ENCODE peak calls at places on chromosome 11, in four cellular contexts. I, M, N and F are unnamed samples.

GRCh38 chr11:13140873-13141655 is 131.9 kb downstream of the RASSF10 start:
- DNase-seq in I (peak), M (peak), N (no peak), F (peak)

GRCh38 chr11:121741954-121742361 is 289.2 kb upstream of the SORL1-AS1 start:
- DNase-seq in I (peak), M (peak), N (no peak), F (peak)

GRCh38 chr11:34313099-34313517 is 44.7 kb downstream of the ABTB2 start:
- DNase-seq in I (no peak), M (no peak), N (no peak), F (no peak)

GRCh38 chr11:134460044-134460371 is 48.0 kb upstream of the B3GAT1 start:
- DNase-seq in I (no peak), M (no peak), N (no peak), F (no peak)

GRCh38 chr11:17734418-17734911 is at the start of gene KCNC1:
- DNase-seq in I (peak), M (peak), N (no peak), F (peak)

GRCh38 chr11:132844956-132845355 is 687.3 kb downstream of the OPCML start:
- DNase-seq in I (peak), M (peak), N (no peak), F (peak)

GRCh38 chr11:134712228-134713145 is 300.4 kb upstream of the B3GAT1 start:
- DNase-seq in I (no peak), M (no peak), N (no peak), F (no peak)

GRCh38 chr11:130128626-130129025 is 31.0 kb upstream of the ST14 start:
- DNase-seq in I (no peak), M (no peak), N (no peak), F (no peak)

GRCh38 chr11:72652871-72653615 is 21.2 kb downstream of the PDE2A start:
- DNase-seq in I (no peak), M (no peak), N (no peak), F (no peak)

GRCh38 chr11:15497366-15497765 is 382.6 kb downstream of the INSC start:
- DNase-seq in I (no peak), M (no peak), N (no peak), F (no peak)

GRCh38 chr11:67996622-67997459 is 7.1 kb downstream of the UNC93B1 start:
- DNase-seq in I (peak), M (no peak), N (no peak), F (no peak)

GRCh38 chr11:64534950-64535349 is 56.1 kb upstream of the SLC22A12 start:
- DNase-seq in I (no peak), M (no peak), N (no peak), F (no peak)

GRCh38 chr11:96978751-96979150 is 588.9 kb downstream of the JRKL start:
- DNase-seq in I (no peak), M (no peak), N (no peak), F (no peak)

GRCh38 chr11:18540207-18541009 is 13.7 kb upstream of the TSG101 start:
- DNase-seq in I (peak), M (peak), N (no peak), F (peak)

GRCh38 chr11:58963551-58964075 is 24.3 kb downstream of the GLYATL1 start:
- DNase-seq in I (peak), M (peak), N (peak), F (peak)

GRCh38 chr11:32056445-32056844 is 34.4 kb upstream of the RCN1 start:
- DNase-seq in I (peak), M (no peak), N (no peak), F (peak)

GRCh38 chr11:3992964-3993363 is 101.6 kb upstream of the RRM1 start:
- DNase-seq in I (no peak), M (no peak), N (no peak), F (no peak)

GRCh38 chr11:82653752-82654151 is 79.9 kb downstream of the FAM181B start:
- DNase-seq in I (no peak), M (no peak), N (no peak), F (no peak)

GRCh38 chr11:79438631-79439429 is 2.0 kb downstream of the TENM4 start:
- DNase-seq in I (no peak), M (peak), N (no peak), F (peak)

GRCh38 chr11:15927866-15928217 is 428.5 kb downstream of the SOX6 start:
- DNase-seq in I (no peak), M (no peak), N (no peak), F (no peak)

GRCh38 chr11:110134120-110134519 is 40.9 kb downstream of the ZC3H12C start:
- DNase-seq in I (no peak), M (no peak), N (no peak), F (peak)

GRCh38 chr11:93849751-93850584 is 450 bp downstream of the VSTM5 start:
- DNase-seq in I (peak), M (no peak), N (no peak), F (peak)

GRCh38 chr11:20854214-20854613 is 184.8 kb downstream of the NELL1 start:
- DNase-seq in I (no peak), M (no peak), N (no peak), F (no peak)

GRCh38 chr11:10459029-10459970 is 4.2 kb downstream of the AMPD3 start:
- DNase-seq in I (no peak), M (no peak), N (no peak), F (no peak)

GRCh38 chr11:99244613-99245012 is 223.9 kb downstream of the CNTN5 start:
- DNase-seq in I (no peak), M (peak), N (no peak), F (peak)

GRCh38 chr11:122663764-122664163 is 8.2 kb downstream of the UBASH3B start:
- DNase-seq in I (peak), M (no peak), N (no peak), F (peak)

GRCh38 chr11:92751594-92751993 is 217.9 kb upstream of the MTNR1B start:
- DNase-seq in I (no peak), M (no peak), N (no peak), F (no peak)

GRCh38 chr11:108609681-108610080 is 16.1 kb upstream of the EXPH5 start:
- DNase-seq in I (peak), M (peak), N (peak), F (peak)

GRCh38 chr11:73245461-73245860 is 26.7 kb upstream of the P2RY6 start:
- DNase-seq in I (no peak), M (no peak), N (no peak), F (no peak)

GRCh38 chr11:114478768-114479167 is 39.5 kb downstream of the REXO2 start:
- DNase-seq in I (peak), M (no peak), N (no peak), F (peak)

GRCh38 chr11:35579557-35580396 is 38.5 kb upstream of the FJX1 start:
- DNase-seq in I (peak), M (peak), N (peak), F (peak)

GRCh38 chr11:62804310-62805043 is 763 bp downstream of the NXF1 start:
- DNase-seq in I (peak), M (peak), N (no peak), F (peak)

GRCh38 chr11:99452076-99452475 is 431.3 kb downstream of the CNTN5 start:
- DNase-seq in I (no peak), M (no peak), N (no peak), F (no peak)

GRCh38 chr11:69969890-69970784 is 108.0 kb upstream of the ANO1 start:
- DNase-seq in I (no peak), M (no peak), N (no peak), F (no peak)

GRCh38 chr11:11472096-11472495 is 119.0 kb upstream of the CSNK2A3 start:
- DNase-seq in I (no peak), M (no peak), N (no peak), F (no peak)
- TF ChIP-seq CTCF in I (no peak), M (no peak), N (no peak), F (no peak)

DNA sequence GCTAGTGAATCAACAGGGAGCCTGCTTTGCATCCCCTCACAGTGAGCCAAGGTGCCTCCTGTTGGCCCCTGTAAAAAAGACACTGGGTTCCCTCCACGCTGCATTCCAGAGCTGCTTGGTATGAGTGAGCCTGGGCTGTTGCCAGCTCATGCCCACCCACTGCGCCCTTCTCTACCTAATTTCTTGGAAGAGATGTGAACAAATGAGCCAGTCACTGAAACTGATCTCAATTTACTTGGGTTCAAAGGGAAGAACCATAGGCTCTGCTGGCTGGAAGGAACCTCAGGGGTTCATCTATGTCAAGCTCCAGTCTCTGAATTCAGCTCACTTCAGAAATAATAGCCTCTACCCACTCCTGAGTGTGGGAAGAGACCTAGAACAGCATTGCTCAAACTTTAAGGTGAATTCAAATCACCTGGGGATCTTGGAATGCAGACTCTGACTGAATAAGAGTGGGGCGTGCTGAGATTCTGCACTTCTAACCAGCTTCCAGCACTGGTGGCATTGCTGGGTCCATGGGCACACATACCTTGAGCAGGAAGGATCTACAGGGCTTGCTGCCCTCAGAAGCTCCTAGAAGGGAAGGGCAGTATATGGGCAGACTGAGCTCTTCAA is 5.4 kb upstream of the TMPRSS4 start:
- DNase-seq in I (no peak), M (no peak), N (no peak), F (no peak)
- TF ChIP-seq CTCF in I (no peak), M (no peak), N (no peak), F (no peak)

GRCh38 chr11:11798586-11799438 is 43.0 kb upstream of the USP47 start:
- DNase-seq in I (peak), M (peak), N (no peak), F (peak)
- TF ChIP-seq CTCF in I (peak), M (peak), N (peak), F (peak)

GRCh38 chr11:111870887-111871692 is at the start of gene ALG9:
- DNase-seq in I (peak), M (peak), N (no peak), F (peak)
- TF ChIP-seq CTCF in I (peak), M (peak), N (peak), F (peak)

DNA sequence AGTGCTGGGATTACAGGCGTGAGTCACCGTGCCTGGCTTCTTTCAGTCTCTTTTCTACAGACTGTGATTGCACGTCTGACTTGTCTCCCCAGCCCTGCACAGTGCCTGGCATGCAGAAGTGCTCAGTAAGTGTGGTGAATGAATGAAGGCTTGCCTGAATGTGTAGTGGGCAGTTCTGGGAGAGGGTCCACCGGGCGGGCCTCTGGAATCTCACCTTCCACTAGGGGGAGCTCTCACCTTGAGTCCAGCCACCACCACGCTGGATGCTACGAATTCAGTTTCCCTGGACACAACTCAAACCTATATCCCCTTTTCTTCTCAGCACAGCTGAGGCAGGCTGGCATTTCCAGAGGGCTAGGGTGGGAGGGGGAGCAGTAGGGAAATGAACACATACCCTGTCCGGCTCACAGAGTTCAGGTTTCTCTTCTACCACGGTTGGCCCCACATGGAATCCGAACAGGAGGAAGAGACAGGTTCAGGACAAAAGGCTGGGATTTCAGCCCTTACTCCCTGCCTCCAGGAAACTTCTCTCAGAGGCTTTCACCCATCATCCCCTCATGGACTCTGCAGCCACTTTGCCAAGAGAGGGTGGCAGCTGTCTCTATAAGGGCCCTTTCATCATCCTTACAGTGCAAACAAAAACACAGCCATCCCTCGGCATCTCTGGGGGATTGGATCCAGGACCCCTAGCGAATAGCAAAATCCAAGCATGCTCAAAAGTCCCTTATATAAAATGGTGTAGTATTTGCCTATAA is 86.8 kb downstream of the NECTIN1 start:
- DNase-seq in I (peak), M (peak), N (no peak), F (no peak)
- TF ChIP-seq CTCF in I (peak), M (peak), N (peak), F (peak)

GRCh38 chr11:1227551-1228182 is 4.8 kb downstream of the MUC5B start:
- DNase-seq in I (no peak), M (no peak), N (no peak), F (no peak)

GRCh38 chr11:1225386-1226225 is 2.7 kb downstream of the MUC5B start:
- DNase-seq in I (no peak), M (no peak), N (no peak), F (no peak)

GRCh38 chr11:1226226-1226961 is 3.5 kb downstream of the MUC5B start:
- DNase-seq in I (no peak), M (no peak), N (no peak), F (no peak)

GRCh38 chr11:1228183-1228821 is 5.4 kb downstream of the MUC5B start:
- DNase-seq in I (no peak), M (no peak), N (no peak), F (no peak)

DNA sequence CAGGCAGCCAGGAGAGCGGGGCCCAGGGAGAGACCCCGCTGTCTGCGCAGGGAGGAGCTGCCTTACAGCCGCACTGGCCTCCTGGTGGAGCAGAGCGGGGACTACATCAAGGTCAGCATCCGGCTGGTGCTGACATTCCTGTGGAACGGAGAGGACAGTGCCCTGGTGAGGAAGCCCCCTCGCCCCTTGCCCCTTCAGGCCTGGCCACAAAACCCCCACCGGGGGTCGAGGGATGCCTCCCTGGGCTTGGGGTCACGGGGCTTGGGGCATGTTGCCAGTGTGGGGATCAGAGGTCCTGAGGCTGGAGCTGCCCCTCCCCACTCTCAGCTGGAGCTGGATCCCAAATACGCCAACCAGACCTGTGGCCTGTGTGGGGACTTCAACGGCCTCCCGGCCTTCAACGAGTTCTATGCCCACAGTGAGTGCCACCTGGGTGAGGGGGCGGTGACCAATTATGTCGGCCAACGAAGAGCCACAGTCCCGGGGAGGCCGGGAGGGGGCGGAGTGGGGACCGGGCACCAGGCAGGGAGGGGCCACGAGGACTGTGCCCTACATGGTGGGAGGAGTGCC is 4.2 kb downstream of the MUC5B start:
- DNase-seq in I (no peak), M (peak), N (no peak), F (no peak)
- TF ChIP-seq CTCF in I (peak), M (peak), N (peak), F (peak)

DNA sequence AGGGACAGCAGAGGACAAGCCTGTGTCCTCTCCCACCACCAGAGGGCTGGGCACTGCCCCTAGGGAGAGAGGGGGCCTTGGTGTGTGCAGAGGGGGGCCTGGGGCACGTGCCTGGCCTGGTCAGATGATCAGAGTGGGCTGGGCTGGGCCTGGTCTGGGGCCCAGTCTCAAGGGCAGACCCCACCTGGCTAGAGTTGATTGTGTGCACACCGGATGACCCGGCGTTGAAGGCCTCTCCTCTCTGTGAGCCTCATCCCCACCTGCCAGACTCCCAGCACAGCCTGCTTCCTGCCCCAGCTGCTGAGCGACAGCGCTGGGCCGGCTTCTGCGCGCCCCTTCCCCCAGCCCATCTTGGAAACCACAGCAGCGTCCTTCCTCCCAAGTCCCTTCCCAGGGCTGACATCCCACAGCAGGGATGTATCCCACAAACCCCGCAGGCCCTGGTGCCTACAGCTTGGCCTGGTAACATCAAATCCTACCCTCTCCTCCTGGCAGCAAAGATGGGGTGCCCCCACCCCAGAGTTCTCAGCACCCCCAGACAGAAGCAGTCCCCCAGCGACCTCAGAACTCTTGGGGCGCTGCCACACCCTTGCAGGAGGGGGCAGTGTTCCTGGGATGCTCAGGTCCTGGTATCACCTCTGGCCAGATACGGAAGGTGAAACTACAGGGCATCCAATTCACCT is 11.1 kb upstream of the TSSC4 start:
- DNase-seq in I (no peak), M (no peak), N (no peak), F (no peak)
- TF ChIP-seq CTCF in I (no peak), M (no peak), N (peak), F (peak)

GRCh38 chr11:7892751-7893356 is 38.2 kb downstream of the OR10A6 start:
- DNase-seq in I (peak), M (peak), N (no peak), F (peak)
- TF ChIP-seq CTCF in I (peak), M (peak), N (peak), F (peak)